ENCODE peak calls at places on chromosome 18, in ten cellular contexts. K is Calu3; G is K562; Z is skeletal muscle cell; U is A549; T is activated T-cell treated with anti-CD3 and anti-CD28 coated beads, Interleukin-2, amount 50 U/mL, for 24 hours; V is fibroblast of mammary gland; Q is mesenteric fat pad; H is substantia nigra; A is astrocyte of the hippocampus. C is an unnamed sample.

GRCh38 chr18:69397096-69397495 is 3.6 kb upstream of the DOK6 start:
- DNase-seq in A (peak), G (no peak), Q (no peak), H (no peak), Z (no peak), U (no peak), K (no peak), V (peak), T (no peak), C (peak)

GRCh38 chr18:47095810-47096209 is 54.5 kb downstream of the HDHD2 start:
- DNase-seq in Z (no peak), Q (no peak), K (no peak), U (no peak), A (no peak), G (no peak), T (no peak), H (no peak), V (no peak), C (no peak)

GRCh38 chr18:61551586-61551985 is 218.4 kb downstream of the CDH20 start:
- DNase-seq in T (no peak), K (peak), H (no peak), G (peak), V (peak), U (peak), A (peak), Z (peak), Q (no peak), C (peak)

GRCh38 chr18:49677762-49678398 is 116.0 kb downstream of the LIPG start:
- DNase-seq in Q (no peak), K (no peak), V (no peak), U (no peak), A (no peak), G (no peak), Z (no peak), T (no peak), H (no peak), C (no peak)

GRCh38 chr18:58407263-58407648 is 221.6 kb downstream of the ALPK2 start:
- DNase-seq in Z (no peak), U (no peak), K (no peak), Q (no peak), V (no peak), A (no peak), T (no peak), G (no peak), H (no peak), C (no peak)

GRCh38 chr18:69878534-69878933 is 69.1 kb downstream of the CD226 start:
- DNase-seq in H (no peak), U (no peak), V (no peak), A (no peak), Q (no peak), G (no peak), K (no peak), T (no peak), Z (no peak), C (no peak)

GRCh38 chr18:23712445-23712844 is 23.2 kb downstream of the LAMA3 start:
- DNase-seq in T (no peak), K (no peak), V (no peak), H (no peak), A (no peak), Z (no peak), Q (no peak), G (no peak), U (no peak), C (no peak)

GRCh38 chr18:63879684-63880083 is 7.8 kb upstream of the SERPINB2 start:
- DNase-seq in K (no peak), Z (no peak), G (no peak), H (no peak), Q (no peak), V (peak), T (no peak), A (no peak), U (no peak), C (peak)